ENCODE peak calls at places on chromosomes 1 and 21, in seven cellular contexts. One of them, this sample, is unnamed.

GRCh38 chr1:150262388-150263320 is 5.1 kb downstream of the CA14 start:
- DNase-seq in HepG2: no peak
- DNase-seq in GM23338: no peak
- DNase-seq in HCT116: no peak
- DNase-seq in H1: no peak
- DNase-seq in K562: no peak
- DNase-seq in GM12878: no peak
- DNase-seq in this sample: no peak

GRCh38 chr1:224668991-224669390 is 52.9 kb downstream of the CNIH3 start:
- DNase-seq in HepG2: no peak
- DNase-seq in GM23338: no peak
- DNase-seq in HCT116: no peak
- DNase-seq in H1: no peak
- DNase-seq in K562: no peak
- DNase-seq in GM12878: no peak
- DNase-seq in this sample: no peak

GRCh38 chr1:169484107-169484506 is 1.6 kb downstream of the SLC19A2 start:
- DNase-seq in HepG2: no peak
- DNase-seq in GM23338: peak; percentile 35
- DNase-seq in HCT116: no peak
- DNase-seq in H1: no peak
- DNase-seq in K562: no peak
- DNase-seq in GM12878: no peak
- DNase-seq in this sample: no peak

GRCh38 chr1:59976194-59977074 is 49.9 kb upstream of the CYP2J2 start:
- DNase-seq in HepG2: peak; percentile 16
- DNase-seq in GM23338: peak; percentile 83
- DNase-seq in HCT116: peak; percentile 41
- DNase-seq in H1: peak; percentile 91
- DNase-seq in K562: peak; percentile 71
- DNase-seq in GM12878: no peak
- DNase-seq in this sample: no peak

GRCh38 chr1:67719329-67720196 is 34.6 kb downstream of the GADD45A start:
- DNase-seq in HepG2: no peak
- DNase-seq in GM23338: no peak
- DNase-seq in HCT116: no peak
- DNase-seq in H1: no peak
- DNase-seq in K562: no peak
- DNase-seq in GM12878: no peak
- DNase-seq in this sample: no peak

GRCh38 chr1:172203902-172204301 is 216.6 kb upstream of the C1orf105 start:
- DNase-seq in HepG2: no peak
- DNase-seq in GM23338: no peak
- DNase-seq in HCT116: no peak
- DNase-seq in H1: no peak
- DNase-seq in K562: no peak
- DNase-seq in GM12878: no peak
- DNase-seq in this sample: no peak

GRCh38 chr1:39720094-39720999 is 18.3 kb upstream of the PPIE start:
- DNase-seq in HepG2: peak; percentile 51
- DNase-seq in GM23338: peak; percentile 72
- DNase-seq in HCT116: peak; percentile 48
- DNase-seq in H1: no peak
- DNase-seq in K562: peak; percentile 48
- DNase-seq in GM12878: no peak
- DNase-seq in this sample: peak; percentile 58

GRCh38 chr1:226656601-226657277 is 82.3 kb downstream of the ITPKB start:
- DNase-seq in HepG2: no peak
- DNase-seq in GM23338: no peak
- DNase-seq in HCT116: no peak
- DNase-seq in H1: no peak
- DNase-seq in K562: no peak
- DNase-seq in GM12878: no peak
- DNase-seq in this sample: no peak

GRCh38 chr21:43812139-43812821 is 22.9 kb downstream of the RRP1 start:
- DNase-seq in HepG2: peak; percentile 21
- DNase-seq in GM23338: no peak
- DNase-seq in HCT116: no peak
- DNase-seq in H1: no peak
- DNase-seq in K562: no peak
- DNase-seq in GM12878: no peak
- DNase-seq in this sample: no peak

GRCh38 chr1:209277662-209278061 is 305.9 kb upstream of the CAMK1G start:
- DNase-seq in HepG2: no peak
- DNase-seq in GM23338: no peak
- DNase-seq in HCT116: no peak
- DNase-seq in H1: no peak
- DNase-seq in K562: no peak
- DNase-seq in GM12878: no peak
- DNase-seq in this sample: no peak

GRCh38 chr1:23810818-23811420 is 10.4 kb upstream of the GALE start:
- DNase-seq in HepG2: no peak
- DNase-seq in GM23338: peak; percentile 86
- DNase-seq in HCT116: no peak
- DNase-seq in H1: peak; percentile 88
- DNase-seq in K562: peak; percentile 74
- DNase-seq in GM12878: peak; percentile 59
- DNase-seq in this sample: no peak

GRCh38 chr1:112263464-112263863 is 132.6 kb upstream of the CTTNBP2NL start:
- DNase-seq in HepG2: no peak
- DNase-seq in GM23338: no peak
- DNase-seq in HCT116: no peak
- DNase-seq in H1: no peak
- DNase-seq in K562: no peak
- DNase-seq in GM12878: no peak
- DNase-seq in this sample: no peak

GRCh38 chr1:10836726-10837125 is 40.3 kb upstream of the CASZ1 start:
- DNase-seq in HepG2: no peak
- DNase-seq in GM23338: peak; percentile 49
- DNase-seq in HCT116: no peak
- DNase-seq in H1: peak; percentile 52
- DNase-seq in K562: no peak
- DNase-seq in GM12878: no peak
- DNase-seq in this sample: no peak

GRCh38 chr1:10835423-10836421 is 39.3 kb upstream of the CASZ1 start:
- DNase-seq in HepG2: peak; percentile 61
- DNase-seq in GM23338: peak; percentile 96
- DNase-seq in HCT116: peak; percentile 49
- DNase-seq in H1: peak; percentile 97
- DNase-seq in K562: peak; percentile 95
- DNase-seq in GM12878: no peak
- DNase-seq in this sample: no peak

GRCh38 chr1:10832703-10833102 is 36.3 kb upstream of the CASZ1 start:
- DNase-seq in HepG2: no peak
- DNase-seq in GM23338: no peak
- DNase-seq in HCT116: no peak
- DNase-seq in H1: no peak
- DNase-seq in K562: no peak
- DNase-seq in GM12878: no peak
- DNase-seq in this sample: no peak

GRCh38 chr1:10833630-10834557 is 37.4 kb upstream of the CASZ1 start:
- DNase-seq in HepG2: no peak
- DNase-seq in GM23338: no peak
- DNase-seq in HCT116: no peak
- DNase-seq in H1: no peak
- DNase-seq in K562: no peak
- DNase-seq in GM12878: no peak
- DNase-seq in this sample: no peak

DNA sequence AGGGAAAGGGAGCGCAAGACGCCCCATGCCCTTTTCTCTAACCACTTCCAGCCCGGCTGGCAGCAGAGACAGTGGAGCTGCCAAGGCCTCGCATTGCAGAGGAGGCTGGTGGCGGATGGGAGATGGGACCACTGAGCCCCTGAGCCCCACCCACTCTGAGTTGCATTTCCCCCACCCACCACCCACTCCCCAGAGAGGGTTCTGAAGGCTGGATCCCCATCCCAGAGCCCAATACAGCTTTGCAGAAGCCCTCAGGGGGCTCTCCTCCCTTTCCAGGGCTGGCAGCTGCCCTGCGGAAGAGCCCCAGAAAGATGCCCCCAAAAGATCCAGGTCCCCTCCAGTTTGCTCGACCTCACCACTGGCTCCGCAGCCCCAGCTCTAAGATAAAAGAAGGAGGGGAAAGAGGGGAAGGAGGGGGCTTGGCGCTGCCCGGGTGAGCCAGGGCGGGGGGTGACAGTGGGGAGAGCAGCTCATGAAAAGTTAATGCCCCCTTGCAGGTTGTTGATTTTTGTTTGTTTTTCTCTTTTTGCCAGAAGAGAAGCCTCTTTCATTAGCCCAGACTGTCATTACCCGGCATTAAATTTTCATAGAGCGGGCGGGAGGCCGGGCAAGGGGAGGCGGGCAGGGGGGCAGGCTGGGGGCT is 38.4 kb upstream of the CASZ1 start:
- DNase-seq in HepG2: no peak
- DNase-seq in GM23338: no peak
- DNase-seq in HCT116: no peak
- DNase-seq in H1: no peak
- DNase-seq in K562: no peak
- DNase-seq in GM12878: no peak
- DNase-seq in this sample: no peak
- TF ChIP-seq EZH2 in HepG2: no peak
- TF ChIP-seq EZH2 in GM23338: no peak
- TF ChIP-seq EZH2 in HCT116: no peak
- TF ChIP-seq EZH2 in H1: no peak
- TF ChIP-seq EZH2 in K562: no peak
- TF ChIP-seq EZH2 in GM12878: no peak
- TF ChIP-seq EZH2 in this sample: no peak

GRCh38 chr1:41954533-41954944 is 35.8 kb upstream of the HIVEP3 start:
- DNase-seq in HepG2: no peak
- DNase-seq in GM23338: peak; percentile 32
- DNase-seq in HCT116: peak; percentile 80
- DNase-seq in H1: no peak
- DNase-seq in K562: no peak
- DNase-seq in GM12878: no peak
- DNase-seq in this sample: no peak

GRCh38 chr1:41953291-41953690 is 34.6 kb upstream of the HIVEP3 start:
- DNase-seq in HepG2: no peak
- DNase-seq in GM23338: no peak
- DNase-seq in HCT116: no peak
- DNase-seq in H1: no peak
- DNase-seq in K562: no peak
- DNase-seq in GM12878: no peak
- DNase-seq in this sample: no peak

GRCh38 chr1:41955461-41956159 is 36.9 kb upstream of the HIVEP3 start:
- DNase-seq in HepG2: no peak
- DNase-seq in GM23338: no peak
- DNase-seq in HCT116: peak; percentile 97
- DNase-seq in H1: no peak
- DNase-seq in K562: no peak
- DNase-seq in GM12878: peak; percentile 87
- DNase-seq in this sample: no peak

GRCh38 chr1:41958015-41958673 is 39.4 kb upstream of the HIVEP3 start:
- DNase-seq in HepG2: no peak
- DNase-seq in GM23338: no peak
- DNase-seq in HCT116: no peak
- DNase-seq in H1: no peak
- DNase-seq in K562: no peak
- DNase-seq in GM12878: no peak
- DNase-seq in this sample: no peak

GRCh38 chr1:41957568-41957967 is 38.8 kb upstream of the HIVEP3 start:
- DNase-seq in HepG2: no peak
- DNase-seq in GM23338: no peak
- DNase-seq in HCT116: no peak
- DNase-seq in H1: no peak
- DNase-seq in K562: no peak
- DNase-seq in GM12878: no peak
- DNase-seq in this sample: no peak
- H3K27ac ChIP-seq in HepG2: no peak overlapping the region
- H3K27ac ChIP-seq in GM23338: no peak overlapping the region
- H3K27ac ChIP-seq in HCT116: peak overlapping the region; percentile 15
- H3K27ac ChIP-seq in H1: no peak overlapping the region
- H3K27ac ChIP-seq in K562: no peak overlapping the region
- H3K27ac ChIP-seq in GM12878: no peak overlapping the region
- H3K27ac ChIP-seq in this sample: no peak overlapping the region

DNA sequence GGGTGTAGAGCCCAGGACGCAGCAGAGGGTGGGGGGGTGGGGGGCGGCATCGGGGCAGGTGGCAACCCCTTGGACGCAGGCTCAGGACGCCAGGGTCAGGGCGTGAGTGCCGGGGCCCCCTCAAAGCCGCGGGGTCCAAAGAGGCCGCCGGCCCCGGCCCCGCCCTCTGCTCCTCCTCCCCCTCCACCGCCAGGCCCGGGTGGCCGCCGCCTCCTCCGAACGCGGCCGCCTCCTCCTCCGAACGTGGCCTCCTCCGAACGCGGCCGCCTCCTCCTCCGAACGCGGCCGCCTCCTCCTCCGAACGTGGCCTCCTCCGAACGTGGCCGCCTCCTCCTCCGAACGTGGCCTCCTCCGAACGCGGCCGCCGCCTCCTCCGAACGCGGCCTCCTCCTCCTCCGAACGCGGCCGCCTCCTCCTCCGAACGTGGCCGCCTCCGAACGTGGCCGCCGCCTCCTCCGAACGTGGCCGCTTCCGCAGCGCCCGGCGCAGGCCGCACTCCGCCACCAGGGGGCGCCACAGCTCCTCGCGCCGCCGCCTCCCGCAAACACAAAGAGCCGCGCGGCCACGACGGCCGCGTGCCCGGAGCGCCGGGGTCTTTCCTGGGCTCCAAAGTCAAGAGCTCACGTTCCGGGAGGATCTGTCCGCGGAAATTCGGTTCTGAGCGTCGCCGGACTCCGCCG is 19.3 kb upstream of the SAMD11 start:
- DNase-seq in HepG2: no peak
- DNase-seq in GM23338: peak; percentile 79
- DNase-seq in HCT116: peak; percentile 43
- DNase-seq in H1: peak; percentile 96
- DNase-seq in K562: peak; percentile 88
- DNase-seq in GM12878: no peak
- DNase-seq in this sample: no peak
- TF ChIP-seq POLR2AphosphoS5 in HepG2: no peak
- TF ChIP-seq POLR2AphosphoS5 in GM23338: peak; percentile 65
- TF ChIP-seq POLR2AphosphoS5 in HCT116: peak; percentile 55
- TF ChIP-seq POLR2AphosphoS5 in H1: no peak
- TF ChIP-seq POLR2AphosphoS5 in K562: peak; percentile 71
- TF ChIP-seq POLR2AphosphoS5 in GM12878: no peak
- TF ChIP-seq POLR2AphosphoS5 in this sample: peak; percentile 5

DNA sequence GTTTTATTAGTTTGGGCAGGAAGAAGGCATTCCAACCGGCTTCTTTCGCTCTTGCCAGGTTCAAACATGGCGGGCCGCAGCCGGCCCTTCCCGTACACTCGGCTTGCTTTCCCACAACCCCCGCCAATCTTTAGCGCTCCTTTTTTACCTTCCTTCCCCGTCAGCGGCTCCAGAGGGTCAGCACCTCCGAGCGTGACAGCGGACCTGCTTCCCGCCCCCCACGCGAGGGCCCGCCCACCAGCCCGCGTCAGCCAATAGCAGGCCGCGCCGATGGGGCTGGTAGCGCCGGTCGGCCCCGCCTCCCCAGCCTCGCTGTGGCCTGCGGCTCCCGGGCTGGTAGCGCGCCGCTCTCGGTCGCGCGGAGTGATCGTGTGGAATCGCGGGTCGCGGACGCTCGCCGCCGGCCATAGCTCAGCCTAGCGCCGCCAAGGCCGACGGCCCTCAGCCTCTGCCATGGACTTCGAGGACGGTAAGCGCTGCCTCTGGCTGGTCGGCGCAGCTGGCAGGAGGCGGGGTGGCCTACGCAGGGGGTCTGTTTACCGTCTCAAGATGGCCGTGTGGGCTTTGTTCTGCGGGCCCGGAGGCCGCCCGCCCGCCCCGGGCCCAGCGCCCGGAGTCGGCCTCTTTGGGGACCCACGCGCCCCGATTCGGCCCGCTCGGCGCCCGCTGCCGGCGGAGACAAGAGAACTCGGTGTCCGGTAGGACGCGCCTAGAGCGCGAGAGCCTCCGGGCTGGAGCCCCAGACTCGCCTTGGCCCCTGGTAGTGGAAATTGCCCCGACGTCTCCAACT is at the start of gene ZNF326:
- DNase-seq in HepG2: peak; percentile 92
- DNase-seq in GM23338: peak; percentile 98
- DNase-seq in HCT116: peak; percentile 96
- DNase-seq in H1: peak; percentile 99
- DNase-seq in K562: peak; percentile 99
- DNase-seq in GM12878: peak; percentile 70
- DNase-seq in this sample: peak; percentile 59
- TF ChIP-seq EZH2 in HepG2: no peak
- TF ChIP-seq EZH2 in GM23338: no peak
- TF ChIP-seq EZH2 in HCT116: no peak
- TF ChIP-seq EZH2 in H1: no peak
- TF ChIP-seq EZH2 in K562: no peak
- TF ChIP-seq EZH2 in GM12878: no peak
- TF ChIP-seq EZH2 in this sample: no peak

This sample was measured in SK-N-MC.